ENCODE peak calls at places on chromosomes 7 and 10, in seven cellular contexts. Y is GM13976, M is HTR-8/SVneo, A is amniotic stem cell, H is T-cell, U is kidney tubule cell, D is NCI-H2081 treated with DMSO at 0.1 percent for 48 hours. F is an unnamed sample.

GRCh38 chr10:70514591-70514990 is 36.0 kb downstream of the PALD1 start:
- DNase-seq in Y (no peak), M (no peak), A (no peak), H (no peak), U (no peak), D (no peak), F (no peak)

GRCh38 chr7:2411815-2412586 is 8.6 kb downstream of the CHST12 start:
- DNase-seq in Y (no peak), M (no peak), A (no peak), H (no peak), U (no peak), D (no peak), F (no peak)

GRCh38 chr7:46179211-46179610 is 258.1 kb upstream of the IGFBP3 start:
- DNase-seq in Y (no peak), M (no peak), A (no peak), H (no peak), U (peak; percentile 73), D (no peak), F (no peak)

GRCh38 chr10:30447125-30447799 is 13.3 kb downstream of the MAP3K8 start:
- DNase-seq in Y (no peak), M (no peak), A (no peak), H (no peak), U (peak; percentile 17), D (no peak), F (no peak)

GRCh38 chr7:43201912-43202311 is 89.5 kb downstream of the HECW1 start:
- DNase-seq in Y (no peak), M (no peak), A (no peak), H (no peak), U (no peak), D (no peak), F (no peak)

GRCh38 chr7:64098-64521 is 128.3 kb upstream of the FAM20C start:
- DNase-seq in Y (no peak), M (peak; percentile 88), A (no peak), H (no peak), U (peak; percentile 63), D (no peak), F (peak; percentile 62)

GRCh38 chr10:46092523-46093195 is 46.6 kb upstream of the MSMB start:
- DNase-seq in Y (no peak), M (no peak), A (no peak), H (no peak), U (no peak), D (no peak), F (no peak)

GRCh38 chr10:4312046-4312835 is 513.8 kb upstream of the AKR1E2 start:
- DNase-seq in Y (no peak), M (no peak), A (no peak), H (no peak), U (no peak), D (no peak), F (no peak)

GRCh38 chr7:16136896-16137295 is 284.4 kb downstream of the CRPPA start:
- DNase-seq in Y (no peak), M (no peak), A (no peak), H (no peak), U (no peak), D (no peak), F (no peak)

GRCh38 chr7:26127411-26127810 is 24.6 kb upstream of the NFE2L3 start:
- DNase-seq in Y (no peak), M (no peak), A (no peak), H (no peak), U (peak; percentile 66), D (no peak), F (no peak)

GRCh38 chr10:48444266-48444665 is 137.8 kb downstream of the MAPK8 start:
- DNase-seq in Y (peak; percentile 21), M (peak; percentile 24), A (no peak), H (no peak), U (peak; percentile 47), D (no peak), F (no peak)

GRCh38 chr7:116353614-116354013 is 143.3 kb downstream of the TES start:
- DNase-seq in Y (no peak), M (no peak), A (no peak), H (no peak), U (peak; percentile 13), D (no peak), F (no peak)

GRCh38 chr7:143299840-143300239 is 11.7 kb downstream of the CASP2 start:
- DNase-seq in Y (no peak), M (peak; percentile 23), A (no peak), H (peak; percentile 60), U (peak; percentile 41), D (no peak), F (no peak)

GRCh38 chr10:79444243-79445119 is 943 bp downstream of the ZCCHC24 start:
- DNase-seq in Y (peak; percentile 72), M (peak; percentile 56), A (no peak), H (peak; percentile 28), U (peak; percentile 47), D (no peak), F (peak; percentile 54)

GRCh38 chr7:69739906-69740545 is 141.8 kb downstream of the AUTS2 start:
- DNase-seq in Y (peak; percentile 20), M (no peak), A (no peak), H (no peak), U (peak; percentile 51), D (no peak), F (no peak)

GRCh38 chr7:102236592-102237287 is 49.9 kb upstream of the SH2B2 start:
- DNase-seq in Y (peak; percentile 89), M (peak; percentile 75), A (no peak), H (peak; percentile 30), U (peak; percentile 69), D (peak; percentile 34), F (peak; percentile 72)

GRCh38 chr7:19575909-19576557 is 132.8 kb downstream of the POLR1F start:
- DNase-seq in Y (no peak), M (no peak), A (no peak), H (no peak), U (no peak), D (no peak), F (no peak)

GRCh38 chr7:98168181-98168903 is 42.9 kb upstream of the BHLHA15 start:
- DNase-seq in Y (peak; percentile 86), M (peak; percentile 68), A (no peak), H (peak; percentile 38), U (peak; percentile 80), D (peak; percentile 21), F (peak; percentile 59)

GRCh38 chr10:34584164-34584563 is 230.9 kb downstream of the PARD3 start:
- DNase-seq in Y (no peak), M (no peak), A (peak; percentile 23), H (no peak), U (peak; percentile 46), D (no peak), F (no peak)

GRCh38 chr10:99742240-99742639 is 10.2 kb downstream of the CUTC start:
- DNase-seq in Y (no peak), M (no peak), A (peak; percentile 10), H (no peak), U (no peak), D (no peak), F (no peak)

GRCh38 chr10:30818010-30818660 is 188.6 kb upstream of the LYZL2 start:
- DNase-seq in Y (no peak), M (peak; percentile 29), A (no peak), H (no peak), U (peak; percentile 91), D (no peak), F (no peak)

GRCh38 chr10:97792058-97792721 is 20.4 kb upstream of the SFRP5 start:
- DNase-seq in Y (peak; percentile 85), M (peak; percentile 79), A (peak; percentile 12), H (peak; percentile 62), U (peak; percentile 59), D (no peak), F (peak; percentile 56)

GRCh38 chr10:97319671-97320479 is 804 bp downstream of the FRAT1 start:
- DNase-seq in Y (peak; percentile 59), M (no peak), A (no peak), H (peak; percentile 62), U (peak; percentile 51), D (no peak), F (peak; percentile 62)

GRCh38 chr10:72126184-72126871 is 38.0 kb upstream of the SPOCK2 start:
- DNase-seq in Y (peak; percentile 39), M (peak; percentile 43), A (no peak), H (no peak), U (peak; percentile 33), D (no peak), F (peak; percentile 46)

GRCh38 chr7:110921478-110922210 is 169.3 kb upstream of the LRRN3 start:
- DNase-seq in Y (no peak), M (no peak), A (no peak), H (no peak), U (no peak), D (no peak), F (no peak)